ENCODE peak calls at places on chromosomes 3 and 15, in nine cellular contexts. C is SW480; S is HTR-8/SVneo; B is adrenal gland; N is CD4-positive, CD25-positive, alpha-beta regulatory T cell; T is neural crest cell; F is endodermal cell; U is CD4-positive, alpha-beta T cell; W is SK-MEL-5. D is an unnamed sample.
A peak's percentile ranks its signal among the peaks of the same experiment; 100 is the strongest.

GRCh38 chr15:68775671-68776476 is 44.8 kb downstream of the ANP32A start:
- DNase-seq in C (no peak), S (no peak), B (peak; percentile 53), N (no peak), T (no peak), F (no peak), U (no peak), W (no peak), D (no peak)

GRCh38 chr15:42065478-42065877 is 28.9 kb downstream of the PLA2G4D start:
- DNase-seq in C (no peak), S (no peak), B (no peak), N (no peak), T (no peak), F (no peak), U (no peak), W (no peak), D (no peak)

GRCh38 chr3:13111173-13111873 is 38.1 kb upstream of the IQSEC1 start:
- DNase-seq in C (no peak), S (no peak), B (peak; percentile 5), N (peak; percentile 12), T (no peak), F (peak; percentile 52), U (no peak), W (no peak), D (peak; percentile 66)

GRCh38 chr3:152302521-152303021 is 33.8 kb downstream of the MBNL1 start:
- DNase-seq in C (peak; percentile 26), S (no peak), B (peak; percentile 59), N (peak; percentile 34), T (no peak), F (no peak), U (no peak), W (peak; percentile 11), D (no peak)

GRCh38 chr15:33559207-33559890 is 248.6 kb downstream of the RYR3 start:
- DNase-seq in C (no peak), S (no peak), B (no peak), N (no peak), T (no peak), F (peak; percentile 73), U (no peak), W (no peak), D (no peak)

GRCh38 chr15:68333775-68334470 is 56.4 kb downstream of the FEM1B start:
- DNase-seq in C (no peak), S (peak; percentile 77), B (peak; percentile 83), N (no peak), T (no peak), F (no peak), U (no peak), W (peak; percentile 13), D (no peak)

GRCh38 chr15:56964182-56964581 is 45.7 kb downstream of the TCF12 start:
- DNase-seq in C (no peak), S (no peak), B (no peak), N (no peak), T (no peak), F (no peak), U (no peak), W (no peak), D (no peak)

GRCh38 chr15:26134152-26134551 is 271.0 kb upstream of the ATP10A start:
- DNase-seq in C (no peak), S (no peak), B (no peak), N (no peak), T (no peak), F (no peak), U (no peak), W (no peak), D (no peak)

GRCh38 chr3:50587806-50588758 is 18.8 kb downstream of the HEMK1 start:
- DNase-seq in C (no peak), S (no peak), B (no peak), N (no peak), T (no peak), F (no peak), U (no peak), W (no peak), D (no peak)

GRCh38 chr15:69468241-69469121 is 15.9 kb downstream of the RPLP1 start:
- DNase-seq in C (peak; percentile 93), S (no peak), B (no peak), N (peak; percentile 89), T (no peak), F (peak; percentile 58), U (peak; percentile 79), W (no peak), D (peak; percentile 88)